ENCODE peak calls at places on chromosomes 2 and 18, in ten cellular contexts. N is EL; V is stimulated activated CD4-positive, alpha-beta T cell treated with anti-CD3 and anti-CD28 coated beads, TNF-alpha, amount 100 ng/mL, for 48 hours; O is osteocyte; R is Calu3; U is IMR-90; S is SW480; F is skeletal muscle cell; M is hypothalamus; E is GM20000. A is an unnamed sample.

GRCh38 chr2:67516899-67517530 is 119.9 kb downstream of the ETAA1 start:
- DNase-seq in N (no peak), V (no peak), O (no peak), R (no peak), U (peak), S (no peak), F (peak), M (no peak), E (no peak), A (no peak)

GRCh38 chr18:43642647-43643046 is 365.4 kb upstream of the SYT4 start:
- DNase-seq in N (no peak), V (no peak), O (no peak), R (no peak), U (no peak), S (no peak), F (no peak), M (no peak), E (no peak), A (no peak)

GRCh38 chr2:140863713-140864112 is 1267.1 kb downstream of the LRP1B start:
- DNase-seq in N (peak), V (no peak), O (no peak), R (peak), U (peak), S (peak), F (peak), M (no peak), E (peak), A (no peak)

GRCh38 chr2:155145758-155146229 is 447.3 kb downstream of the KCNJ3 start:
- DNase-seq in N (no peak), V (no peak), O (no peak), R (no peak), U (no peak), S (no peak), F (no peak), M (no peak), E (peak), A (no peak)

GRCh38 chr2:85584857-85585780 is 888 bp downstream of the VAMP5 start:
- DNase-seq in N (peak), V (no peak), O (no peak), R (peak), U (peak), S (peak), F (no peak), M (no peak), E (peak), A (no peak)

GRCh38 chr2:79393107-79393506 is 119.7 kb upstream of the CTNNA2 start:
- DNase-seq in N (no peak), V (no peak), O (no peak), R (no peak), U (no peak), S (no peak), F (no peak), M (no peak), E (no peak), A (no peak)

GRCh38 chr2:111121873-111122630 is 1.3 kb downstream of the BCL2L11 start:
- DNase-seq in N (peak), V (peak), O (peak), R (peak), U (peak), S (peak), F (peak), M (peak), E (peak), A (peak)

GRCh38 chr18:68220458-68220857 is 494.4 kb downstream of the TMX3 start:
- DNase-seq in N (no peak), V (no peak), O (no peak), R (no peak), U (no peak), S (no peak), F (no peak), M (no peak), E (no peak), A (no peak)

GRCh38 chr2:111671426-111672150 is 212.4 kb downstream of the ANAPC1 start:
- DNase-seq in N (no peak), V (no peak), O (peak), R (peak), U (no peak), S (no peak), F (no peak), M (no peak), E (no peak), A (no peak)

GRCh38 chr2:71727562-71727961 is 274.2 kb downstream of the DYSF start:
- DNase-seq in N (no peak), V (no peak), O (no peak), R (no peak), U (no peak), S (no peak), F (no peak), M (no peak), E (no peak), A (no peak)

GRCh38 chr18:35376393-35376741 is 770 bp downstream of the ZNF396 start:
- DNase-seq in N (peak), V (no peak), O (no peak), R (peak), U (no peak), S (no peak), F (no peak), M (no peak), E (peak), A (no peak)

GRCh38 chr2:63050186-63050915 is at the start of gene OTX1:
- DNase-seq in N (peak), V (no peak), O (no peak), R (peak), U (peak), S (peak), F (no peak), M (no peak), E (peak), A (no peak)

GRCh38 chr2:197383825-197384224 is 51.0 kb downstream of the SF3B1 start:
- DNase-seq in N (no peak), V (no peak), O (no peak), R (no peak), U (no peak), S (no peak), F (no peak), M (no peak), E (no peak), A (no peak)

GRCh38 chr2:102442967-102443828 is 20.2 kb downstream of the IL18RAP start:
- DNase-seq in N (peak), V (peak), O (no peak), R (peak), U (peak), S (peak), F (no peak), M (no peak), E (peak), A (no peak)

GRCh38 chr2:61117534-61117933 is 44.5 kb upstream of the C2orf74 start:
- DNase-seq in N (peak), V (no peak), O (no peak), R (no peak), U (peak), S (peak), F (no peak), M (no peak), E (peak), A (no peak)

GRCh38 chr2:218981390-218982311 is 3.3 kb downstream of the FEV start:
- DNase-seq in N (peak), V (no peak), O (peak), R (peak), U (peak), S (peak), F (no peak), M (no peak), E (peak), A (no peak)

GRCh38 chr2:217551229-217551909 is 451.4 kb downstream of the TNS1 start:
- DNase-seq in N (peak), V (no peak), O (peak), R (no peak), U (peak), S (peak), F (no peak), M (no peak), E (no peak), A (no peak)

GRCh38 chr2:144438722-144439508 is 81.0 kb downstream of the ZEB2 start:
- DNase-seq in N (no peak), V (no peak), O (no peak), R (no peak), U (no peak), S (no peak), F (no peak), M (no peak), E (no peak), A (no peak)

GRCh38 chr18:24669502-24669901 is 209.1 kb downstream of the HRH4 start:
- DNase-seq in N (no peak), V (no peak), O (no peak), R (no peak), U (no peak), S (no peak), F (no peak), M (no peak), E (no peak), A (no peak)

GRCh38 chr2:237726401-237726830 is 72.2 kb upstream of the RBM44 start:
- DNase-seq in N (peak), V (no peak), O (peak), R (no peak), U (peak), S (no peak), F (peak), M (no peak), E (no peak), A (no peak)

GRCh38 chr18:76503595-76503994 is 8.6 kb upstream of the ZNF516 start:
- DNase-seq in N (no peak), V (no peak), O (no peak), R (no peak), U (no peak), S (no peak), F (no peak), M (no peak), E (no peak), A (no peak)

GRCh38 chr2:84969511-84970265 is 1.3 kb upstream of the KCMF1 start:
- DNase-seq in N (no peak), V (no peak), O (no peak), R (no peak), U (peak), S (no peak), F (no peak), M (no peak), E (peak), A (no peak)

GRCh38 chr2:209426432-209426831 is 2.6 kb downstream of the MAP2 start:
- DNase-seq in N (peak), V (no peak), O (no peak), R (peak), U (no peak), S (peak), F (no peak), M (no peak), E (no peak), A (no peak)

GRCh38 chr2:172012688-172013358 is 13.1 kb downstream of the METAP1D start:
- DNase-seq in N (no peak), V (no peak), O (no peak), R (no peak), U (no peak), S (no peak), F (no peak), M (no peak), E (no peak), A (no peak)

GRCh38 chr2:217934321-217935131 is 68.3 kb downstream of the TNS1 start:
- DNase-seq in N (peak), V (no peak), O (no peak), R (no peak), U (peak), S (no peak), F (peak), M (peak), E (no peak), A (no peak)

GRCh38 chr2:216589779-216590178 is 43.4 kb upstream of the IGFBP2 start:
- DNase-seq in N (no peak), V (no peak), O (no peak), R (no peak), U (no peak), S (no peak), F (no peak), M (no peak), E (no peak), A (no peak)

GRCh38 chr2:235690809-235691450 is 197.1 kb downstream of the AGAP1 start:
- DNase-seq in N (no peak), V (no peak), O (no peak), R (no peak), U (no peak), S (no peak), F (no peak), M (no peak), E (no peak), A (no peak)

GRCh38 chr2:181311841-181312240 is 145.3 kb upstream of the ITGA4 start:
- DNase-seq in N (no peak), V (no peak), O (no peak), R (no peak), U (no peak), S (no peak), F (no peak), M (no peak), E (no peak), A (no peak)

GRCh38 chr18:55007582-55007981 is 48.3 kb upstream of the CCDC68 start:
- DNase-seq in N (no peak), V (no peak), O (no peak), R (no peak), U (peak), S (no peak), F (no peak), M (no peak), E (no peak), A (no peak)

GRCh38 chr18:63994783-63995399 is 25.0 kb downstream of the SERPINB8 start:
- DNase-seq in N (peak), V (peak), O (peak), R (peak), U (peak), S (peak), F (no peak), M (no peak), E (peak), A (no peak)

GRCh38 chr2:152499921-152500320 is 164.9 kb downstream of the FMNL2 start:
- DNase-seq in N (no peak), V (no peak), O (no peak), R (no peak), U (peak), S (no peak), F (peak), M (no peak), E (peak), A (no peak)

GRCh38 chr2:71538656-71539265 is 85.4 kb downstream of the DYSF start:
- DNase-seq in N (no peak), V (no peak), O (no peak), R (no peak), U (no peak), S (no peak), F (no peak), M (no peak), E (no peak), A (no peak)

GRCh38 chr2:158687315-158687714 is 107.8 kb upstream of the DAPL1 start:
- DNase-seq in N (no peak), V (no peak), O (no peak), R (no peak), U (no peak), S (no peak), F (no peak), M (no peak), E (no peak), A (no peak)

GRCh38 chr2:223700221-223700620 is 98.1 kb upstream of the SCG2 start:
- DNase-seq in N (no peak), V (no peak), O (no peak), R (no peak), U (no peak), S (no peak), F (no peak), M (no peak), E (no peak), A (no peak)

GRCh38 chr18:35470440-35470839 is 27.3 kb downstream of the INO80C start:
- DNase-seq in N (no peak), V (no peak), O (no peak), R (no peak), U (no peak), S (no peak), F (no peak), M (peak), E (no peak), A (no peak)

GRCh38 chr2:120108049-120108448 is 95.2 kb downstream of the EPB41L5 start:
- DNase-seq in N (peak), V (no peak), O (no peak), R (peak), U (peak), S (no peak), F (peak), M (no peak), E (no peak), A (no peak)

GRCh38 chr2:197675246-197675645 is at the start of gene RFTN2:
- DNase-seq in N (no peak), V (no peak), O (no peak), R (no peak), U (peak), S (no peak), F (no peak), M (no peak), E (no peak), A (no peak)

GRCh38 chr2:45797451-45798230 is 146.2 kb downstream of the PRKCE start:
- DNase-seq in N (no peak), V (no peak), O (no peak), R (no peak), U (no peak), S (no peak), F (no peak), M (no peak), E (no peak), A (no peak)

GRCh38 chr2:239947361-239948045 is 77.6 kb downstream of the NDUFA10 start:
- DNase-seq in N (no peak), V (no peak), O (peak), R (no peak), U (no peak), S (no peak), F (no peak), M (peak), E (no peak), A (no peak)

GRCh38 chr2:94872676-94873361 is 1.6 kb downstream of the TEKT4 start:
- DNase-seq in N (no peak), V (no peak), O (no peak), R (no peak), U (no peak), S (no peak), F (no peak), M (no peak), E (no peak), A (no peak)

A was measured in esophagus squamous epithelium.